ENCODE peak calls at places on chromosomes 3 and 15, in five cellular contexts. P is AG20443, N is EH, A is NCI-H1417 treated with DMSO at 0.1 percent for 48 hours, F is fibroblast of pulmonary artery. D is an unnamed sample.

GRCh38 chr15:63191895-63192603 is 2.6 kb downstream of the RAB8B start:
- DNase-seq in P (no peak), N (no peak), A (no peak), F (no peak), D (no peak)

GRCh38 chr3:39125837-39126500 is 18.5 kb downstream of the TTC21A start:
- DNase-seq in P (no peak), N (peak), A (no peak), F (peak), D (peak)

GRCh38 chr3:127671523-127672428 is 976 bp upstream of the ABTB1 start:
- DNase-seq in P (peak), N (peak), A (no peak), F (no peak), D (no peak)

GRCh38 chr3:143326983-143327382 is 207.4 kb downstream of the CHST2 start:
- DNase-seq in P (no peak), N (no peak), A (no peak), F (no peak), D (no peak)

GRCh38 chr15:31367021-31367729 is 40.5 kb downstream of the KLF13 start:
- DNase-seq in P (no peak), N (no peak), A (no peak), F (no peak), D (no peak)

GRCh38 chr3:71784201-71784913 is 591 bp downstream of the PROK2 start:
- DNase-seq in P (no peak), N (no peak), A (no peak), F (no peak), D (no peak)

GRCh38 chr3:194727435-194728128 is 41.9 kb downstream of the FAM43A start:
- DNase-seq in P (no peak), N (peak), A (no peak), F (no peak), D (no peak)

GRCh38 chr3:66480666-66481065 is 20.2 kb downstream of the LRIG1 start:
- DNase-seq in P (peak), N (peak), A (no peak), F (peak), D (no peak)

GRCh38 chr3:31312400-31312799 is 220.3 kb upstream of the STT3B start:
- DNase-seq in P (no peak), N (no peak), A (no peak), F (peak), D (no peak)

GRCh38 chr3:147200545-147200944 is 205.8 kb downstream of the ZIC4 start:
- DNase-seq in P (no peak), N (peak), A (no peak), F (peak), D (no peak)

GRCh38 chr15:84846269-84846668 is 29.1 kb downstream of the ALPK3 start:
- DNase-seq in P (no peak), N (no peak), A (no peak), F (no peak), D (no peak)